ENCODE peak calls at places on chromosomes 5 and 9, in nine cellular contexts. I, F, A, R, E, D, P, N and J are unnamed samples.

GRCh38 chr9:35904966-35905781 is 828 bp upstream of the HRCT1 start:
- DNase-seq in F (no peak), D (no peak), A (peak), R (no peak), E (no peak), P (no peak), N (peak), I (peak), J (no peak)

GRCh38 chr5:52995095-52995494 is 5.9 kb downstream of the ITGA2 start:
- DNase-seq in R (no peak), E (no peak), N (no peak), F (no peak), A (no peak), I (no peak), P (no peak), D (no peak), J (no peak)

GRCh38 chr9:135085830-135086546 is 1.5 kb upstream of the OLFM1 start:
- DNase-seq in R (peak), D (peak), N (peak), A (peak), F (peak), I (peak), E (peak), P (peak), J (peak)

GRCh38 chr5:96823900-96824351 is 16.2 kb upstream of the ERAP1 start:
- DNase-seq in I (peak), A (peak), E (no peak), R (peak), D (no peak), F (no peak), P (peak), N (peak), J (no peak)

GRCh38 chr5:142871880-142872200 is 101.7 kb downstream of the ARHGAP26 start:
- DNase-seq in R (peak), D (peak), I (no peak), E (no peak), P (no peak), A (peak), F (no peak), N (no peak), J (no peak)

GRCh38 chr5:116130471-116130870 is 45.6 kb downstream of the COMMD10 start:
- DNase-seq in P (no peak), E (no peak), A (peak), F (no peak), R (peak), D (no peak), I (no peak), N (peak), J (no peak)

GRCh38 chr5:1507016-1507375 is 16.8 kb downstream of the LPCAT1 start:
- DNase-seq in R (no peak), P (no peak), F (no peak), D (no peak), N (no peak), E (no peak), A (no peak), I (no peak), J (no peak)

GRCh38 chr5:76084496-76085285 is 1.5 kb downstream of the SV2C start:
- DNase-seq in E (no peak), I (peak), N (no peak), P (no peak), A (no peak), R (peak), F (no peak), D (no peak), J (peak)

GRCh38 chr5:10724799-10725507 is 36.1 kb downstream of the DAP start:
- DNase-seq in A (peak), F (no peak), I (peak), R (peak), D (peak), N (peak), E (no peak), P (peak), J (no peak)
- TF ChIP-seq CTCF in A (peak), F (peak), I (peak), R (peak), D (no peak), N (peak), E (no peak), P (peak), J (no peak)

GRCh38 chr5:41641621-41642020 is 131.2 kb upstream of the PLCXD3 start:
- DNase-seq in P (no peak), N (peak), F (no peak), E (no peak), D (no peak), A (peak), R (peak), I (peak), J (no peak)
- TF ChIP-seq CTCF in P (no peak), N (peak), F (no peak), E (no peak), D (no peak), A (peak), R (peak), I (no peak), J (peak)

GRCh38 chr9:111852291-111852690 is 44.3 kb upstream of the UGCG start:
- DNase-seq in R (no peak), N (no peak), P (no peak), A (peak), D (no peak), F (no peak), E (no peak), I (peak), J (no peak)
- TF ChIP-seq CTCF in R (no peak), N (no peak), P (no peak), A (no peak), D (no peak), F (no peak), E (no peak), I (no peak), J (no peak)

DNA sequence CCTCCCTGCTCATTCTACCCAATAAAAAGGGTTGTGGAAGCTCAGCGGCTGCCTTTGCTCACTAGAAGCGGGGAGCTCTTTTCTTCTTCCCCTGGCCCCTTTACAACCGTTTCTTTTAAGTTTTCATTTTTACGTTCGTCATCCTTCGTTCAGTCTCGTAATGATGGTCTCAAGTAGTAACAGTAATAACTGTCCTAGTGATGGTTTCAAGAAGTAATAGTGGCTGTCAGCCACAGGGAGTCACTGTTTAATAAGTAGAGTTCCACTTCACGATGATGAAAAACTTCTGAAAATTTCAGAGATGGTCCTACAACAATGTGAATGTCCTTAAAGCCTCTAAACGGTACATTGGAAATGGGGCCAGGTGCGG is 6.2 kb downstream of the UGT3A2 start:
- DNase-seq in E (no peak), R (no peak), A (peak), I (no peak), P (no peak), F (no peak), D (no peak), N (no peak), J (no peak)
- TF ChIP-seq CTCF in E (no peak), R (no peak), A (no peak), I (peak), P (no peak), F (no peak), D (no peak), N (no peak), J (no peak)

DNA sequence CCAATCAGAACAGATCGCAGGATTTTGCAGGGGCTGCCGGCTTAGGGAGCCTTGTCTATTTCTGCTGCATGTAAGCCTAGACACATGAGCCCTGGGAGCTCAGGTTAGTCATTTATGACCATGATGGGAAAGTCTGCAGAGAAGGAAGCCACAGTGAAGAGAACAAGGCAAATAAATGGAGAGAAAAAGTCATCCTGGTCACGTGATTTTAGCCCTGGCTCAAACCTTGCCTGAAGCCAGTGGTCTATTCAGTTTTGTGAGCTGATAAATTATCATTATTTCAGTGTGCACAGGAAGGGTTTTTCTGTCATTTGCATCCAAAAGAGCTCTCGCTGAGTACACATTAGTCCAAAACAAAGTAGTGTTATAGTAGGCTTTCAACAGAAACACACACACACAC is 181.7 kb downstream of the NSG2 start:
- DNase-seq in F (no peak), N (no peak), R (no peak), A (no peak), E (no peak), D (no peak), I (no peak), P (no peak), J (no peak)
- TF ChIP-seq CTCF in F (no peak), N (no peak), R (no peak), A (no peak), E (no peak), D (no peak), I (no peak), P (no peak), J (no peak)

GRCh38 chr5:38500861-38501260 is 55.6 kb downstream of the LIFR start:
- DNase-seq in P (no peak), A (peak), D (no peak), F (no peak), R (peak), E (no peak), N (peak), I (no peak), J (no peak)

GRCh38 chr5:38494175-38494574 is 62.3 kb downstream of the LIFR start:
- DNase-seq in P (no peak), F (no peak), E (no peak), I (no peak), R (no peak), A (no peak), N (no peak), D (no peak), J (no peak)

DNA sequence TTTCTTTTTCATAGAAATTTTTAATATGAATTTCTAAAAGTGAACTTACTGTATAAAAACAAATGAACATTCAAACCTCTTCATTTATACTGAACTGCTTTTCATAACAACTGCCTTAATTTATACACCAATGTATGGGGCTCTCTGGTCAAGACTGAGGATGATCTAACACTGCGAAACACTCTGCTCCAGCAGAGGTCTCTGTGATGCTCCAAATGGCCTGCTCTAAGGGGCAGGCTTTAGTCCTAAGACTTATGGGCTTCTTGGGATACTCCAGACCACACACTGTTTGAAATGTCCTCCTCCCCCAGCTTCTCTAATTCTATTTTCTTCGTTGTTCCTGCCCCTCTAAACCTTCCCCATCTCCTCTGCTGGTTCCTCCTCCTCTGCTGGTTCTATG is 58.5 kb downstream of the LIFR start:
- DNase-seq in I (peak), A (peak), R (peak), P (no peak), N (peak), F (no peak), E (no peak), D (no peak), J (no peak)
- TF ChIP-seq CTCF in I (no peak), A (peak), R (peak), P (peak), N (peak), F (peak), E (no peak), D (no peak), J (no peak)

GRCh38 chr9:38058452-38059232 is 10.4 kb downstream of the SHB start:
- DNase-seq in D (no peak), E (no peak), N (no peak), A (no peak), R (peak), P (no peak), F (no peak), I (no peak), J (no peak)

GRCh38 chr9:38059233-38059936 is 9.6 kb downstream of the SHB start:
- DNase-seq in E (no peak), N (peak), I (no peak), A (peak), R (no peak), D (no peak), F (no peak), P (no peak), J (no peak)

GRCh38 chr9:38060688-38061087 is 8.3 kb downstream of the SHB start:
- DNase-seq in P (no peak), F (no peak), R (no peak), E (no peak), I (no peak), N (no peak), D (no peak), A (no peak), J (no peak)

GRCh38 chr9:38054653-38055052 is 14.4 kb downstream of the SHB start:
- DNase-seq in E (no peak), R (no peak), P (no peak), I (no peak), N (no peak), A (no peak), D (no peak), F (no peak), J (no peak)

DNA sequence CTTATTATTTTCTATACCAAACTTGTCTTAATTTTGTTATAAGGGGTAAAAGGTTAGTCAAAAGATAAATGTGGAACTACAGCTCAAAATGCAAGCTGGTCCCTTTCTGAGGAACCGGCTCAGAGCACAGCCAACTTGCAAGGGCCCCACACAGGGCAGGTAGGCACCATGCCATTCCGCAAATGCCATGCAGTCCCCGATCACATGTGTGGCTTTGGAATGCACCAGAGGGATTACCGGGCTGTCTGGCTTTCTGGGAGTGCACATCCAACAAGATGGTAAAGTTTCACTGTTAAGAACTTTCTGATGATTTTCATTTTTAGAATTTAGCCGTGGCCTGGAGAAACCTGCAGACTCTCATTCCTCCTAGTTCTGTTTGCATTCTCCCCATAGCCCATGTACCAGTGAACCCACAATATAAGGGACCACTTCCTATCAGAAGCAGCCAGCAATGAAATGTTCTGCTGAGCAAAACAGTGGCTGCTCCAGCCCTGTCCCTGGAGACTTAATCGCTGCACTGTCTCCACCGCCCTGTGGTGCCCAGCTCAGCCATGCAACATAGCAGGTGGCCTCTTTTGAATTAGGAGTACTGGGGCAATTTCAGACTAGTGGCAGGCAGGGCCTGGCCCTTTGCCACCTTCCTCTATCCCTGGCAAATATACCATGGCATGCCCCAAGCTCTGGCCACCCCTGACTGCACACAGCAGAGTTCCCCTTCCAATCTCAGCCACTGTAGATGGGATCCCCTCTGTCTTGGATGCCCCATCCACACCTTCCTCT is 11.4 kb downstream of the SHB start:
- DNase-seq in N (no peak), E (no peak), D (no peak), F (no peak), A (no peak), I (no peak), P (peak), R (no peak), J (no peak)
- TF ChIP-seq CTCF in N (no peak), E (no peak), D (no peak), F (no peak), A (no peak), I (no peak), P (no peak), R (no peak), J (no peak)

GRCh38 chr9:34590376-34591090 is 1.0 kb upstream of the CNTFR start:
- DNase-seq in I (no peak), E (no peak), F (no peak), P (no peak), N (no peak), D (no peak), A (peak), R (no peak), J (no peak)

GRCh38 chr9:34594177-34594576 is 4.7 kb upstream of the CNTFR start:
- DNase-seq in A (no peak), E (no peak), R (no peak), P (no peak), I (no peak), F (no peak), D (no peak), N (no peak), J (no peak)

GRCh38 chr9:34592895-34593601 is 3.5 kb upstream of the CNTFR start:
- DNase-seq in R (no peak), E (no peak), P (peak), N (no peak), D (peak), A (no peak), I (peak), F (no peak), J (no peak)

GRCh38 chr9:34591091-34591910 is 1.8 kb upstream of the CNTFR start:
- DNase-seq in F (peak), E (peak), N (peak), I (peak), R (peak), D (peak), P (peak), A (peak), J (peak)

GRCh38 chr9:34591911-34592866 is 2.7 kb upstream of the CNTFR start:
- DNase-seq in N (no peak), I (no peak), R (no peak), D (no peak), E (no peak), P (no peak), A (no peak), F (no peak), J (no peak)
- TF ChIP-seq CTCF in N (no peak), I (no peak), R (no peak), D (no peak), E (no peak), P (no peak), A (no peak), F (peak), J (no peak)

DNA sequence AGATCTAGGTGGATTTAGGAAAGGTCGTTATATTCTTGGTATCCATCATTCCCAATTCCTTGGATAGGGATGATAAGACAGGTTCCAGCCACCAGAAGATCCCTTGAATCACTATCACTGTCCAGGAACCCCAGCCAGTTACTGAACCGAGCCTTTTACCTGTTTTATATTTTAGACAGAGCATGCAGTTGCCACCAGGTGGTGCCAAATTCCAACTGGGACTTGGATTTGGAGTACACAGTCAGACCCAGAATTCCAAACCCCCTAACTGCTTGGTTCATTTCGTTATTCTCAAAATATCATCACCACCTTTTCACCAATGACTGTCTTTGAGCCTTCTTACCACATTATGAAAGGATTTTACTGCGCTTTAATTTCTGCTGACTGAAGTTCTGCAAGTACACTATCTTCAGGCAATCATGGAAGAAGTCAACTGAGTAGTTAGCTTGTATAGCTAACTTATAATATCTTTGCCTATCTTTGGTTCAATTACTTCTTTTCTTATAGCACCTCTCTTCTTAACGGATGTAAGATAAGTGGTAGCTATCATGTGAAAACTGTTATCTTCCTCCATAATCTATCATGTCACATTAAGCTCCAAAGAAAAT is 191.8 kb downstream of the PRR16 start:
- DNase-seq in N (peak), F (no peak), A (peak), E (no peak), D (no peak), I (peak), R (peak), P (no peak), J (no peak)
- TF ChIP-seq CTCF in N (peak), F (peak), A (peak), E (no peak), D (peak), I (peak), R (peak), P (no peak), J (peak)